ENCODE peak calls at places on chromosomes 5 and 9, in four cellular contexts. One of them, this sample, is unnamed.

GRCh38 chr5:57435701-57436134 is 46.9 kb downstream of the ACTBL2 start:
- DNase-seq in H54: peak
- DNase-seq in RPMI7951: peak
- DNase-seq in A172: peak
- DNase-seq in this sample: peak

GRCh38 chr5:126753227-126753626 is 23.7 kb upstream of the LMNB1 start:
- DNase-seq in H54: no peak
- DNase-seq in RPMI7951: no peak
- DNase-seq in A172: no peak
- DNase-seq in this sample: no peak

GRCh38 chr5:52799358-52799982 is 11.8 kb downstream of the ITGA1 start:
- DNase-seq in H54: peak
- DNase-seq in RPMI7951: peak
- DNase-seq in A172: peak
- DNase-seq in this sample: peak

GRCh38 chr5:4643960-4644359 is 496.2 kb upstream of the ADAMTS16 start:
- DNase-seq in H54: no peak
- DNase-seq in RPMI7951: no peak
- DNase-seq in A172: no peak
- DNase-seq in this sample: no peak

GRCh38 chr5:137206030-137206715 is 293.0 kb downstream of the SPOCK1 start:
- DNase-seq in H54: no peak
- DNase-seq in RPMI7951: peak
- DNase-seq in A172: no peak
- DNase-seq in this sample: peak

GRCh38 chr5:6634327-6634713 is 1.1 kb downstream of the SRD5A1 start:
- DNase-seq in H54: peak
- DNase-seq in RPMI7951: no peak
- DNase-seq in A172: no peak
- DNase-seq in this sample: peak

GRCh38 chr9:12784461-12785250 is 9.8 kb downstream of the LURAP1L start:
- DNase-seq in H54: no peak
- DNase-seq in RPMI7951: peak
- DNase-seq in A172: peak
- DNase-seq in this sample: peak

GRCh38 chr9:115359011-115359780 is 241.2 kb upstream of the TNC start:
- DNase-seq in H54: no peak
- DNase-seq in RPMI7951: no peak
- DNase-seq in A172: no peak
- DNase-seq in this sample: no peak

GRCh38 chr5:167820266-167820988 is 471.0 kb upstream of the WWC1 start:
- DNase-seq in H54: no peak
- DNase-seq in RPMI7951: no peak
- DNase-seq in A172: no peak
- DNase-seq in this sample: peak

GRCh38 chr5:80753712-80754111 is 98.9 kb upstream of the DHFR start:
- DNase-seq in H54: no peak
- DNase-seq in RPMI7951: no peak
- DNase-seq in A172: no peak
- DNase-seq in this sample: no peak

GRCh38 chr5:159682623-159683022 is 233.7 kb upstream of the ADRA1B start:
- DNase-seq in H54: no peak
- DNase-seq in RPMI7951: no peak
- DNase-seq in A172: no peak
- DNase-seq in this sample: no peak

GRCh38 chr5:59058237-59058636 is 475.4 kb downstream of the RAB3C start:
- DNase-seq in H54: no peak
- DNase-seq in RPMI7951: no peak
- DNase-seq in A172: no peak
- DNase-seq in this sample: no peak

GRCh38 chr9:89592963-89593775 is 11.6 kb upstream of the GADD45G start:
- DNase-seq in H54: no peak
- DNase-seq in RPMI7951: peak
- DNase-seq in A172: peak
- DNase-seq in this sample: peak

GRCh38 chr5:153641183-153641688 is 150.8 kb downstream of the GRIA1 start:
- DNase-seq in H54: no peak
- DNase-seq in RPMI7951: no peak
- DNase-seq in A172: no peak
- DNase-seq in this sample: no peak

GRCh38 chr5:56588636-56589485 is 226.5 kb upstream of the MAP3K1 start:
- DNase-seq in H54: no peak
- DNase-seq in RPMI7951: no peak
- DNase-seq in A172: peak
- DNase-seq in this sample: no peak

GRCh38 chr9:115234094-115234493 is 116.1 kb upstream of the TNC start:
- DNase-seq in H54: peak
- DNase-seq in RPMI7951: peak
- DNase-seq in A172: peak
- DNase-seq in this sample: peak

GRCh38 chr5:179771496-179771895 is 22.3 kb upstream of the LTC4S start:
- DNase-seq in H54: no peak
- DNase-seq in RPMI7951: no peak
- DNase-seq in A172: no peak
- DNase-seq in this sample: no peak

GRCh38 chr5:93421987-93422391 is 159.0 kb downstream of the NR2F1-AS1 start:
- DNase-seq in H54: no peak
- DNase-seq in RPMI7951: no peak
- DNase-seq in A172: no peak
- DNase-seq in this sample: no peak

GRCh38 chr9:129768486-129768885 is 15.6 kb upstream of the PTGES start:
- DNase-seq in H54: no peak
- DNase-seq in RPMI7951: no peak
- DNase-seq in A172: no peak
- DNase-seq in this sample: no peak

GRCh38 chr9:116741106-116741740 is 54.1 kb downstream of the TRIM32 start:
- DNase-seq in H54: no peak
- DNase-seq in RPMI7951: no peak
- DNase-seq in A172: no peak
- DNase-seq in this sample: no peak

GRCh38 chr5:172171118-172171775 is 16.8 kb downstream of the STK10 start:
- DNase-seq in H54: no peak
- DNase-seq in RPMI7951: peak
- DNase-seq in A172: no peak
- DNase-seq in this sample: no peak

GRCh38 chr9:88503845-88504764 is 30.9 kb upstream of the NXNL2 start:
- DNase-seq in H54: no peak
- DNase-seq in RPMI7951: no peak
- DNase-seq in A172: no peak
- DNase-seq in this sample: no peak

GRCh38 chr5:154078305-154078704 is 39.5 kb downstream of the MFAP3 start:
- DNase-seq in H54: no peak
- DNase-seq in RPMI7951: peak
- DNase-seq in A172: no peak
- DNase-seq in this sample: peak

GRCh38 chr5:140868721-140869554 is at the start of gene PCDHA11:
- DNase-seq in H54: no peak
- DNase-seq in RPMI7951: peak
- DNase-seq in A172: no peak
- DNase-seq in this sample: peak

GRCh38 chr9:23814243-23814642 is 11.8 kb downstream of the ELAVL2 start:
- DNase-seq in H54: no peak
- DNase-seq in RPMI7951: no peak
- DNase-seq in A172: no peak
- DNase-seq in this sample: no peak

GRCh38 chr5:96331210-96331609 is 101.8 kb downstream of the PCSK1 start:
- DNase-seq in H54: no peak
- DNase-seq in RPMI7951: no peak
- DNase-seq in A172: no peak
- DNase-seq in this sample: no peak

GRCh38 chr5:71790433-71790832 is 71.4 kb downstream of the CARTPT start:
- DNase-seq in H54: no peak
- DNase-seq in RPMI7951: no peak
- DNase-seq in A172: no peak
- DNase-seq in this sample: no peak

This sample was measured in M059J.